ENCODE peak calls at places on chromosomes 2 and 18, in seven cellular contexts. One of them, this sample, is unnamed.

GRCh38 chr2:142044168-142044567 is 86.6 kb downstream of the LRP1B start:
- DNase-seq in spleen: no peak
- DNase-seq in GM23338: no peak
- DNase-seq in upper lobe of left lung: no peak
- DNase-seq in SK-N-SH: no peak
- DNase-seq in breast epithelium: no peak
- DNase-seq in H1: no peak
- DNase-seq in this sample: no peak

GRCh38 chr2:225282858-225283693 is 116.4 kb upstream of the NYAP2 start:
- DNase-seq in spleen: no peak
- DNase-seq in GM23338: peak; percentile 76
- DNase-seq in upper lobe of left lung: no peak
- DNase-seq in SK-N-SH: peak; percentile 33
- DNase-seq in breast epithelium: no peak
- DNase-seq in H1: no peak
- DNase-seq in this sample: no peak

GRCh38 chr2:3628800-3629199 is 29.2 kb upstream of the ALLC start:
- DNase-seq in spleen: peak; percentile 72
- DNase-seq in GM23338: peak; percentile 82
- DNase-seq in upper lobe of left lung: peak; percentile 57
- DNase-seq in SK-N-SH: no peak
- DNase-seq in breast epithelium: peak; percentile 41
- DNase-seq in H1: peak; percentile 78
- DNase-seq in this sample: no peak

GRCh38 chr2:152647417-152648010 is 69.7 kb downstream of the PRPF40A start:
- DNase-seq in spleen: no peak
- DNase-seq in GM23338: peak; percentile 24
- DNase-seq in upper lobe of left lung: no peak
- DNase-seq in SK-N-SH: no peak
- DNase-seq in breast epithelium: no peak
- DNase-seq in H1: no peak
- DNase-seq in this sample: peak; percentile 71

GRCh38 chr18:62925031-62925688 is 209.8 kb downstream of the PHLPP1 start:
- DNase-seq in spleen: no peak
- DNase-seq in GM23338: no peak
- DNase-seq in upper lobe of left lung: no peak
- DNase-seq in SK-N-SH: no peak
- DNase-seq in breast epithelium: no peak
- DNase-seq in H1: no peak
- DNase-seq in this sample: no peak

GRCh38 chr2:23549051-23549450 is 164.1 kb downstream of the KLHL29 start:
- DNase-seq in spleen: no peak
- DNase-seq in GM23338: no peak
- DNase-seq in upper lobe of left lung: no peak
- DNase-seq in SK-N-SH: no peak
- DNase-seq in breast epithelium: no peak
- DNase-seq in H1: no peak
- DNase-seq in this sample: no peak

GRCh38 chr2:1625281-1626001 is 118.9 kb downstream of the PXDN start:
- DNase-seq in spleen: peak; percentile 54
- DNase-seq in GM23338: peak; percentile 97
- DNase-seq in upper lobe of left lung: peak; percentile 83
- DNase-seq in SK-N-SH: peak; percentile 79
- DNase-seq in breast epithelium: peak; percentile 91
- DNase-seq in H1: peak; percentile 81
- DNase-seq in this sample: no peak

GRCh38 chr2:74778381-74779371 is 55.3 kb upstream of the HK2 start:
- DNase-seq in spleen: no peak
- DNase-seq in GM23338: peak; percentile 91
- DNase-seq in upper lobe of left lung: peak; percentile 29
- DNase-seq in SK-N-SH: peak; percentile 84
- DNase-seq in breast epithelium: no peak
- DNase-seq in H1: peak; percentile 83
- DNase-seq in this sample: no peak

GRCh38 chr2:67840460-67841068 is 222.2 kb downstream of the C1D start:
- DNase-seq in spleen: peak; percentile 82
- DNase-seq in GM23338: peak; percentile 76
- DNase-seq in upper lobe of left lung: peak; percentile 52
- DNase-seq in SK-N-SH: peak; percentile 73
- DNase-seq in breast epithelium: peak; percentile 62
- DNase-seq in H1: peak; percentile 68
- DNase-seq in this sample: no peak

GRCh38 chr2:144350151-144350802 is 169.6 kb downstream of the ZEB2 start:
- DNase-seq in spleen: no peak
- DNase-seq in GM23338: peak; percentile 75
- DNase-seq in upper lobe of left lung: no peak
- DNase-seq in SK-N-SH: no peak
- DNase-seq in breast epithelium: no peak
- DNase-seq in H1: no peak
- DNase-seq in this sample: no peak

GRCh38 chr2:7456762-7457161 is 539.5 kb downstream of the RNF144A start:
- DNase-seq in spleen: no peak
- DNase-seq in GM23338: peak; percentile 30
- DNase-seq in upper lobe of left lung: no peak
- DNase-seq in SK-N-SH: no peak
- DNase-seq in breast epithelium: no peak
- DNase-seq in H1: no peak
- DNase-seq in this sample: no peak

GRCh38 chr2:25566694-25567093 is 106.7 kb downstream of the DTNB start:
- DNase-seq in spleen: no peak
- DNase-seq in GM23338: no peak
- DNase-seq in upper lobe of left lung: no peak
- DNase-seq in SK-N-SH: no peak
- DNase-seq in breast epithelium: no peak
- DNase-seq in H1: no peak
- DNase-seq in this sample: no peak

GRCh38 chr2:34104601-34105000 is 505.5 kb upstream of the FAM98A start:
- DNase-seq in spleen: no peak
- DNase-seq in GM23338: no peak
- DNase-seq in upper lobe of left lung: no peak
- DNase-seq in SK-N-SH: no peak
- DNase-seq in breast epithelium: no peak
- DNase-seq in H1: no peak
- DNase-seq in this sample: no peak

GRCh38 chr2:149703281-149703680 is 115.7 kb upstream of the MMADHC start:
- DNase-seq in spleen: no peak
- DNase-seq in GM23338: no peak
- DNase-seq in upper lobe of left lung: no peak
- DNase-seq in SK-N-SH: no peak
- DNase-seq in breast epithelium: no peak
- DNase-seq in H1: no peak
- DNase-seq in this sample: no peak

GRCh38 chr18:47801817-47802216 is 128.6 kb downstream of the SMAD2 start:
- DNase-seq in spleen: no peak
- DNase-seq in GM23338: no peak
- DNase-seq in upper lobe of left lung: no peak
- DNase-seq in SK-N-SH: peak; percentile 27
- DNase-seq in breast epithelium: no peak
- DNase-seq in H1: no peak
- DNase-seq in this sample: no peak

GRCh38 chr2:223732346-223732745 is 105.0 kb downstream of the AP1S3 start:
- DNase-seq in spleen: no peak
- DNase-seq in GM23338: no peak
- DNase-seq in upper lobe of left lung: no peak
- DNase-seq in SK-N-SH: no peak
- DNase-seq in breast epithelium: no peak
- DNase-seq in H1: no peak
- DNase-seq in this sample: no peak

GRCh38 chr2:145203931-145204330 is 684.0 kb upstream of the ZEB2 start:
- DNase-seq in spleen: no peak
- DNase-seq in GM23338: no peak
- DNase-seq in upper lobe of left lung: no peak
- DNase-seq in SK-N-SH: no peak
- DNase-seq in breast epithelium: no peak
- DNase-seq in H1: no peak
- DNase-seq in this sample: no peak

GRCh38 chr2:150391779-150392178 is 95.7 kb downstream of the RND3 start:
- DNase-seq in spleen: no peak
- DNase-seq in GM23338: no peak
- DNase-seq in upper lobe of left lung: no peak
- DNase-seq in SK-N-SH: no peak
- DNase-seq in breast epithelium: no peak
- DNase-seq in H1: no peak
- DNase-seq in this sample: no peak

GRCh38 chr18:59906203-59906602 is 6.4 kb downstream of the PMAIP1 start:
- DNase-seq in spleen: no peak
- DNase-seq in GM23338: no peak
- DNase-seq in upper lobe of left lung: no peak
- DNase-seq in SK-N-SH: no peak
- DNase-seq in breast epithelium: no peak
- DNase-seq in H1: no peak
- DNase-seq in this sample: no peak

GRCh38 chr18:77191241-77191751 is 58.4 kb upstream of the GALR1 start:
- DNase-seq in spleen: no peak
- DNase-seq in GM23338: no peak
- DNase-seq in upper lobe of left lung: no peak
- DNase-seq in SK-N-SH: no peak
- DNase-seq in breast epithelium: no peak
- DNase-seq in H1: no peak
- DNase-seq in this sample: no peak

GRCh38 chr2:144412727-144413126 is 107.2 kb downstream of the ZEB2 start:
- DNase-seq in spleen: no peak
- DNase-seq in GM23338: no peak
- DNase-seq in upper lobe of left lung: no peak
- DNase-seq in SK-N-SH: no peak
- DNase-seq in breast epithelium: no peak
- DNase-seq in H1: no peak
- DNase-seq in this sample: no peak

GRCh38 chr2:113200736-113201490 is 27.1 kb downstream of the PSD4 start:
- DNase-seq in spleen: peak; percentile 72
- DNase-seq in GM23338: no peak
- DNase-seq in upper lobe of left lung: peak; percentile 52
- DNase-seq in SK-N-SH: no peak
- DNase-seq in breast epithelium: no peak
- DNase-seq in H1: no peak
- DNase-seq in this sample: peak; percentile 62

GRCh38 chr2:220959391-220959802 is 612.7 kb downstream of the EPHA4 start:
- DNase-seq in spleen: no peak
- DNase-seq in GM23338: no peak
- DNase-seq in upper lobe of left lung: no peak
- DNase-seq in SK-N-SH: no peak
- DNase-seq in breast epithelium: no peak
- DNase-seq in H1: no peak
- DNase-seq in this sample: no peak

DNA sequence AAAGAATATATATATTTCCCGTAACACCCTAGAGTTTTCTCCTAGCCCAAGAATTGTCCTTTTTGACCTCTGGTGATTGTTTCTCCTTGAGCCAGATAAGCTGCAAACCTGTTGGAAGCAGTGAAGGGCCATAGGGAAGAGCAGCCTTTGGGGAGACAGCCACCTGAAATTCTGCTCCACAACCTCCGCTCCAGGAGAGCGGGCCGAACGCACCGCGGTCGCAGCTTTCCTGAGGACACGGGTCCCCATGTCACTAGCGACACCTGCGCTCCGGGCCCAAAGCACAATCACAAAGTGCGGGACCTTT is 620 bp upstream of the DSG2 start:
- DNase-seq in spleen: no peak
- DNase-seq in GM23338: peak; percentile 62
- DNase-seq in upper lobe of left lung: no peak
- DNase-seq in SK-N-SH: no peak
- DNase-seq in breast epithelium: no peak
- DNase-seq in H1: no peak
- DNase-seq in this sample: no peak
- H3K4me3 ChIP-seq in spleen: no peak overlapping the region
- H3K4me3 ChIP-seq in GM23338: peak overlapping the region; percentile 93
- H3K4me3 ChIP-seq in upper lobe of left lung: peak overlapping the region; percentile 63
- H3K4me3 ChIP-seq in SK-N-SH: no peak overlapping the region
- H3K4me3 ChIP-seq in breast epithelium: no peak overlapping the region
- H3K4me3 ChIP-seq in H1: peak overlapping the region; percentile 72
- H3K4me3 ChIP-seq in this sample: peak overlapping the region; percentile 56

DNA sequence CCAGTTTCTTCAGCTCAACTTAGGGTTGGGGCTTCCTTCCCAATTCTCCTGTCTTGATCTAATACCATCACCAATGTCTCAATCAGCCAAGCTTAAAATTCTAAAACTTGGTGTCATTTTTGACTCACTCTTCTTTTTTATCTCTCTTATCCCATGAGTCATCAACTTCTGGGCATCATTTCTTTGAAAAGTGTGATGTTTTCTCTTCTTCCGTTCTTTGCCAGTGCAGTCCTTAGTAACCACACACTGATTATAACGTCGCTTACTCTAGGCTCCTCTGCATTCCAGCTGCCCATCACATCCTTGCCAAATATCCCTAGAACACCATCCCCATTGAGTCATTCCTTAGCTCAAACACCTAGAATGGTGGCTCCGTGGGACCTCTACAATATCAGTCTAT is 27.4 kb upstream of the MRO start:
- DNase-seq in spleen: no peak
- DNase-seq in GM23338: no peak
- DNase-seq in upper lobe of left lung: no peak
- DNase-seq in SK-N-SH: no peak
- DNase-seq in breast epithelium: no peak
- DNase-seq in H1: no peak
- DNase-seq in this sample: no peak
- TF ChIP-seq POLR2AphosphoS5 in spleen: no peak
- TF ChIP-seq POLR2AphosphoS5 in GM23338: no peak
- TF ChIP-seq POLR2AphosphoS5 in upper lobe of left lung: no peak
- TF ChIP-seq POLR2AphosphoS5 in SK-N-SH: no peak
- TF ChIP-seq POLR2AphosphoS5 in breast epithelium: no peak
- TF ChIP-seq POLR2AphosphoS5 in H1: no peak
- TF ChIP-seq POLR2AphosphoS5 in this sample: no peak

GRCh38 chr2:62198237-62198633 is 2.3 kb downstream of the B3GNT2 start:
- DNase-seq in spleen: no peak
- DNase-seq in GM23338: no peak
- DNase-seq in upper lobe of left lung: no peak
- DNase-seq in SK-N-SH: no peak
- DNase-seq in breast epithelium: no peak
- DNase-seq in H1: no peak
- DNase-seq in this sample: no peak
- H3K27ac ChIP-seq in spleen: peak overlapping the region; percentile 99
- H3K27ac ChIP-seq in GM23338: no peak overlapping the region
- H3K27ac ChIP-seq in upper lobe of left lung: peak overlapping the region; percentile 98
- H3K27ac ChIP-seq in SK-N-SH: no peak overlapping the region
- H3K27ac ChIP-seq in breast epithelium: peak overlapping the region; percentile 98
- H3K27ac ChIP-seq in H1: no peak overlapping the region
- H3K27ac ChIP-seq in this sample: peak overlapping the region; percentile 97

GRCh38 chr2:170815311-170815710 is 1.4 kb upstream of the GAD1 start:
- DNase-seq in spleen: no peak
- DNase-seq in GM23338: no peak
- DNase-seq in upper lobe of left lung: no peak
- DNase-seq in SK-N-SH: no peak
- DNase-seq in breast epithelium: no peak
- DNase-seq in H1: no peak
- DNase-seq in this sample: no peak
- H3K4me3 ChIP-seq in spleen: no peak overlapping the region
- H3K4me3 ChIP-seq in GM23338: peak overlapping the region; percentile 63
- H3K4me3 ChIP-seq in upper lobe of left lung: no peak overlapping the region
- H3K4me3 ChIP-seq in SK-N-SH: no peak overlapping the region
- H3K4me3 ChIP-seq in breast epithelium: no peak overlapping the region
- H3K4me3 ChIP-seq in H1: peak overlapping the region; percentile 42
- H3K4me3 ChIP-seq in this sample: peak overlapping the region; percentile 55

GRCh38 chr2:203830294-203831055 is 37.1 kb upstream of the CTLA4 start:
- DNase-seq in spleen: no peak
- DNase-seq in GM23338: no peak
- DNase-seq in upper lobe of left lung: no peak
- DNase-seq in SK-N-SH: no peak
- DNase-seq in breast epithelium: no peak
- DNase-seq in H1: no peak
- DNase-seq in this sample: no peak
- TF ChIP-seq POLR2AphosphoS5 in spleen: no peak
- TF ChIP-seq POLR2AphosphoS5 in GM23338: no peak
- TF ChIP-seq POLR2AphosphoS5 in upper lobe of left lung: no peak
- TF ChIP-seq POLR2AphosphoS5 in SK-N-SH: no peak
- TF ChIP-seq POLR2AphosphoS5 in breast epithelium: no peak
- TF ChIP-seq POLR2AphosphoS5 in H1: no peak
- TF ChIP-seq POLR2AphosphoS5 in this sample: no peak

This sample was measured in suprapubic skin.